ENCODE peak calls at places on chromosomes 7 and 10, in six cellular contexts. S, H, Z, W, J and B are unnamed samples.

GRCh38 chr7:8065356-8065813 is 96.8 kb downstream of the GLCCI1 start:
- DNase-seq in H (no peak), S (peak), W (no peak), J (no peak), Z (no peak), B (no peak)

GRCh38 chr10:124449170-124450009 is 445 bp downstream of the NKX1-2 start:
- DNase-seq in H (no peak), Z (no peak), J (no peak), W (no peak), S (no peak), B (no peak)

GRCh38 chr10:24723788-24724380 is at the start of gene ARHGAP21:
- DNase-seq in S (peak), W (peak), H (no peak), Z (peak), J (peak), B (peak)

GRCh38 chr7:115499966-115500365 is 530.6 kb downstream of the TFEC start:
- DNase-seq in S (no peak), H (no peak), J (no peak), Z (no peak), W (no peak), B (no peak)

GRCh38 chr10:79904671-79905321 is 44.1 kb downstream of the SFTPD start:
- DNase-seq in J (peak), Z (peak), S (peak), H (no peak), W (peak), B (no peak)

GRCh38 chr7:134892002-134892693 is 94.2 kb upstream of the AGBL3 start:
- DNase-seq in H (no peak), Z (no peak), J (no peak), W (no peak), S (peak), B (no peak)

GRCh38 chr10:104434601-104435000 is 81.0 kb downstream of the CFAP58 start:
- DNase-seq in S (peak), W (no peak), Z (no peak), J (no peak), H (no peak), B (no peak)

GRCh38 chr7:78510580-78511188 is 712.1 kb downstream of the PHTF2 start:
- DNase-seq in H (no peak), S (peak), Z (peak), J (peak), W (no peak), B (no peak)

GRCh38 chr7:155962191-155962967 is 150.1 kb upstream of the SHH start:
- DNase-seq in H (no peak), S (peak), J (no peak), Z (peak), W (no peak), B (no peak)

GRCh38 chr10:100006241-100006886 is 3.4 kb downstream of the DNMBP start:
- DNase-seq in Z (no peak), J (no peak), H (no peak), W (no peak), S (peak), B (no peak)

GRCh38 chr7:131909151-131909768 is 352.8 kb upstream of the PODXL start:
- DNase-seq in Z (no peak), S (no peak), J (no peak), W (no peak), H (no peak), B (no peak)

GRCh38 chr7:50262916-50263690 is 41.4 kb upstream of the IKZF1 start:
- DNase-seq in S (no peak), W (no peak), Z (no peak), H (no peak), J (no peak), B (peak)

GRCh38 chr7:81244213-81244612 is 325.4 kb upstream of the SEMA3C start:
- DNase-seq in J (no peak), S (peak), Z (no peak), H (no peak), W (no peak), B (no peak)

GRCh38 chr7:55593515-55594318 is 21.4 kb upstream of the VOPP1 start:
- DNase-seq in W (peak), J (no peak), Z (peak), H (peak), S (peak), B (peak)